ENCODE peak calls at places on chromosomes 4 and X, in ten cellular contexts. Q is H9, I is HL-60, K is WERI-Rb-1, D is fibroblast of lung, R is AG10803, V is left ventricle myocardium inferior, C is AG04450, H is glutamatergic neuron, P is choroid plexus epithelial cell. Z is an unnamed sample.

GRCh38 chrX:17535229-17535628 is 160.2 kb downstream of the NHS start:
- DNase-seq in C (no peak), I (peak), K (peak), D (peak), R (no peak), H (no peak), P (peak), V (no peak), Q (peak), Z (peak)

GRCh38 chr4:75637176-75637575 is 6.8 kb upstream of the CDKL2 start:
- DNase-seq in K (no peak), C (no peak), I (no peak), Q (no peak), H (no peak), P (peak), R (peak), D (peak), V (no peak), Z (no peak)

GRCh38 chr4:64777286-64777685 is 368.0 kb upstream of the TECRL start:
- DNase-seq in P (no peak), K (no peak), V (no peak), I (no peak), D (no peak), H (no peak), Q (no peak), C (no peak), R (no peak), Z (no peak)

GRCh38 chr4:6343950-6344408 is 74.3 kb downstream of the WFS1 start:
- DNase-seq in R (peak), K (peak), I (no peak), H (peak), D (peak), V (no peak), Q (peak), C (peak), P (peak), Z (no peak)

GRCh38 chrX:10633722-10634121 is 13.3 kb upstream of the MID1 start:
- DNase-seq in K (no peak), P (peak), H (peak), D (peak), R (peak), C (peak), Q (no peak), V (peak), I (no peak), Z (no peak)

GRCh38 chr4:89101256-89102161 is 9.8 kb upstream of the TIGD2 start:
- DNase-seq in V (no peak), K (no peak), Q (no peak), P (peak), C (no peak), H (no peak), R (no peak), I (no peak), D (no peak), Z (no peak)

GRCh38 chr4:86557526-86557925 is 36.6 kb upstream of the PTPN13 start:
- DNase-seq in H (no peak), K (no peak), R (no peak), I (no peak), D (peak), P (peak), V (no peak), Q (no peak), C (no peak), Z (no peak)

GRCh38 chrX:130523460-130524394 is 121.9 kb downstream of the RBMX2 start:
- DNase-seq in Q (peak), R (no peak), K (peak), C (no peak), H (no peak), D (peak), P (peak), V (peak), I (peak), Z (peak)

GRCh38 chr4:21593268-21594002 is 355.1 kb downstream of the KCNIP4 start:
- DNase-seq in P (no peak), H (no peak), I (no peak), R (no peak), K (no peak), D (no peak), C (no peak), V (no peak), Q (no peak), Z (no peak)

GRCh38 chr4:39308576-39308975 is 57.6 kb downstream of the RFC1 start:
- DNase-seq in C (no peak), V (no peak), R (peak), K (no peak), H (no peak), Q (no peak), D (no peak), I (no peak), P (no peak), Z (no peak)

GRCh38 chrX:106955004-106955772 is 35.0 kb downstream of the CLDN2 start:
- DNase-seq in Q (no peak), C (no peak), H (no peak), R (no peak), V (no peak), P (peak), K (no peak), I (no peak), D (peak), Z (no peak)

GRCh38 chrX:67872958-67873357 is 329.1 kb downstream of the AR start:
- DNase-seq in Q (no peak), R (no peak), H (no peak), C (no peak), V (no peak), K (no peak), I (no peak), D (no peak), P (no peak), Z (no peak)

GRCh38 chrX:65034292-65034640 is 58.0 kb upstream of the ZC4H2 start:
- DNase-seq in R (no peak), D (no peak), V (no peak), H (no peak), C (no peak), Q (no peak), K (no peak), I (no peak), P (no peak), Z (no peak)

GRCh38 chr4:56505269-56506109 is at the start of gene ARL9:
- DNase-seq in C (peak), Q (peak), I (no peak), P (peak), V (peak), R (peak), K (no peak), H (peak), D (peak), Z (peak)

GRCh38 chrX:39936886-39937770 is 160.6 kb downstream of the BCOR start:
- DNase-seq in C (no peak), P (no peak), Q (no peak), R (no peak), V (no peak), I (no peak), H (no peak), D (no peak), K (peak), Z (no peak)

DNA sequence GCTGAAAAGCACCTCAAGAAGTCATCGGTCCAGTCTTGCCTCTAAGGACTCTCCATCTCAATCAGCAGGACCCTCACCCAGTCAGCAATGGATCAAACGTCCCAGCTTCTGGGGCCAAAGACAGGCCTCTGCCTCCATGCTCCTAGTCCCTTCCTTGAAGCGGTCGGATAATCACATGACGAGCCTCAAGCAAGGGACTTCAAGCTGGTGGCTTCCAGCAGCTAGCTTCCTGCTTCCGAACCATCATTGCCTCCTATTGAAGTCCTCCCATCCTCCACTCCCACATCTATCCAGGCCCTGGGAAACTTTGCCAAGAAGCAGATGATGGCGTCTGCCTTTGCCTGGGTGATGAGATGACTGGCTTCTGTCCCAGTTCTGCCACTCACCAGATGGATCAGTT is 135.2 kb upstream of the MAMLD1 start:
- DNase-seq in P (no peak), H (no peak), I (no peak), R (no peak), C (no peak), D (no peak), Q (no peak), K (no peak), V (no peak), Z (no peak)
- TF ChIP-seq CTCF in P (no peak), H (no peak), I (no peak), R (no peak), C (no peak), D (no peak), Q (no peak), K (no peak), V (no peak), Z (no peak)

GRCh38 chr4:9143421-9144080 is 26.7 kb upstream of the FAM90A26 start:
- DNase-seq in V (no peak), H (no peak), D (no peak), Q (no peak), R (no peak), C (no peak), K (no peak), P (no peak), I (no peak), Z (no peak)

GRCh38 chr4:9146967-9147366 is 23.2 kb upstream of the FAM90A26 start:
- DNase-seq in K (peak), D (no peak), C (no peak), Q (no peak), V (no peak), R (no peak), I (no peak), H (no peak), P (no peak), Z (no peak)
- TF ChIP-seq CTCF in K (no peak), D (no peak), C (no peak), Q (no peak), V (no peak), R (no peak), I (no peak), H (no peak), P (no peak), Z (no peak)

DNA sequence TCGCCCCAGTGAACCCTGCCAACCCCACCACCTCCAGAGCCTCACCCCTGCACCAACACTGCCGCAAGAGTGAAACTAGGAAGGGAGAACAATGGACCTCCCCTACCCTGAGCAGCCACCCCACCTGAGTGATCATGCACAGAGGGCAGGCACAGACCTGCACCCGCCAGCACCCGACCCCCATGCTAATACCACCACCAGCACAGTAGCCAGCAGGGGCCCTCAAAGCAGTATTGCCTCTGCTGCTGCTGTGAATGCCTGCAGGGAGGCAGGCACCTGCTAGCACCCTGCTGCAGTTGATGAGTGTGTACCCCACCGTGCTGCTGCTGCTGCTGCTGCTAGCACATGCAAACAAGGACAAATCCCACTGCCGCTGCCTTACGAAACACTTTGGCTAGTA is 100.1 kb downstream of the RAB28 start:
- DNase-seq in V (no peak), D (no peak), K (no peak), C (no peak), P (no peak), Q (no peak), R (no peak), I (no peak), H (no peak), Z (no peak)
- TF ChIP-seq CTCF in V (no peak), D (no peak), K (no peak), C (no peak), P (no peak), Q (no peak), R (no peak), I (no peak), H (no peak), Z (no peak)

GRCh38 chrX:105876658-105877057 is 54.3 kb downstream of the NRK start:
- DNase-seq in V (no peak), P (peak), I (no peak), C (no peak), D (peak), Q (no peak), K (no peak), R (no peak), H (no peak), Z (no peak)
- TF ChIP-seq CTCF in V (no peak), P (peak), I (no peak), C (peak), D (peak), Q (peak), K (peak), R (no peak), H (no peak), Z (peak)

GRCh38 chrX:132023117-132023895 is at the start of gene STK26:
- DNase-seq in C (no peak), K (peak), R (peak), Q (peak), P (peak), I (peak), V (peak), D (peak), H (peak), Z (peak)
- TF ChIP-seq CTCF in C (no peak), K (no peak), R (no peak), Q (no peak), P (no peak), I (no peak), V (no peak), D (no peak), H (no peak), Z (no peak)

Z was measured in neural crest cell.